ENCODE peak calls at places on chromosome 9, in seven cellular contexts. N, R, W, K, Z, P and X are unnamed samples.
A peak's percentile ranks its signal among the peaks of the same experiment; 100 is the strongest.

GRCh38 chr9:94144394-94144793 is 60.1 kb downstream of the PTPDC1 start:
- DNase-seq in W (peak; percentile 84), Z (peak; percentile 83), N (peak; percentile 77), P (no peak), R (no peak), K (no peak), X (no peak)

GRCh38 chr9:99264070-99264469 is 42.0 kb downstream of the SEC61B start:
- DNase-seq in W (no peak), P (no peak), K (peak; percentile 42), R (no peak), N (no peak), Z (no peak), X (no peak)

GRCh38 chr9:113906411-113907110 is 30.5 kb downstream of the ZNF618 start:
- DNase-seq in K (no peak), P (no peak), R (no peak), Z (peak; percentile 42), W (no peak), N (no peak), X (no peak)

GRCh38 chr9:37967272-37967581 is 63.3 kb upstream of the SLC25A51 start:
- DNase-seq in R (no peak), K (no peak), Z (no peak), W (no peak), P (no peak), N (no peak), X (no peak)

GRCh38 chr9:93824386-93825294 is 130.5 kb downstream of the BARX1 start:
- DNase-seq in P (no peak), W (no peak), R (no peak), Z (no peak), K (no peak), N (no peak), X (no peak)

GRCh38 chr9:88390371-88390990 is 2.2 kb downstream of the SPIN1 start:
- DNase-seq in P (no peak), W (no peak), K (no peak), N (no peak), Z (no peak), R (no peak), X (no peak)

GRCh38 chr9:136082496-136083361 is 12.4 kb downstream of the NACC2 start:
- DNase-seq in R (no peak), K (no peak), N (no peak), W (no peak), Z (no peak), P (no peak), X (no peak)

GRCh38 chr9:131432597-131433301 is 38.9 kb downstream of the PRRC2B start:
- DNase-seq in W (no peak), N (no peak), K (peak; percentile 71), P (no peak), R (no peak), Z (no peak), X (no peak)

GRCh38 chr9:37220971-37221370 is 100.6 kb downstream of the ZCCHC7 start:
- DNase-seq in Z (no peak), N (peak; percentile 32), K (no peak), W (no peak), R (no peak), P (no peak), X (no peak)

GRCh38 chr9:107861075-107861474 is 371.5 kb upstream of the KLF4 start:
- DNase-seq in R (no peak), Z (no peak), K (no peak), P (no peak), N (no peak), W (no peak), X (no peak)

GRCh38 chr9:108889649-108890067 is 27.6 kb downstream of the ACTL7A start:
- DNase-seq in Z (no peak), W (no peak), N (no peak), R (no peak), K (peak; percentile 42), P (no peak), X (no peak)

GRCh38 chr9:38008168-38009034 is 60.6 kb downstream of the SHB start:
- DNase-seq in Z (peak; percentile 64), N (peak; percentile 76), W (peak; percentile 54), P (no peak), K (peak; percentile 93), R (peak; percentile 35), X (no peak)

GRCh38 chr9:31119882-31120481 is 1264.5 kb upstream of the ACO1 start:
- DNase-seq in R (peak; percentile 27), N (peak; percentile 2), Z (no peak), W (no peak), P (no peak), K (peak; percentile 65), X (no peak)

GRCh38 chr9:18569941-18570630 is 96.1 kb downstream of the ADAMTSL1 start:
- DNase-seq in R (no peak), P (no peak), N (no peak), K (no peak), Z (no peak), W (no peak), X (no peak)

GRCh38 chr9:36484124-36484523 is 84.1 kb upstream of the RNF38 start:
- DNase-seq in Z (no peak), R (no peak), K (no peak), P (no peak), W (no peak), N (no peak), X (no peak)

GRCh38 chr9:127903557-127904475 is 4.4 kb upstream of the ST6GALNAC6 start:
- DNase-seq in K (peak; percentile 55), W (peak; percentile 88), P (no peak), R (peak; percentile 68), Z (no peak), N (no peak), X (peak; percentile 57)

GRCh38 chr9:126166291-126166690 is 160.3 kb upstream of the MVB12B start:
- DNase-seq in R (peak; percentile 1), N (no peak), P (no peak), Z (peak; percentile 1), W (no peak), K (no peak), X (no peak)

GRCh38 chr9:109164040-109164439 is 3.0 kb downstream of the FRRS1L start:
- DNase-seq in N (no peak), Z (no peak), R (no peak), W (no peak), P (no peak), K (no peak), X (no peak)

GRCh38 chr9:71819115-71819739 is 50.9 kb upstream of the CEMIP2 start:
- DNase-seq in K (peak; percentile 68), R (peak; percentile 45), N (no peak), P (no peak), Z (peak; percentile 39), W (peak; percentile 48), X (no peak)

GRCh38 chr9:112819635-112820496 is 69.3 kb downstream of the SNX30 start:
- DNase-seq in R (peak; percentile 37), N (peak; percentile 54), W (peak; percentile 63), K (peak; percentile 75), P (no peak), Z (peak; percentile 28), X (no peak)

GRCh38 chr9:89601306-89601705 is 3.5 kb upstream of the GADD45G start:
- DNase-seq in Z (no peak), W (no peak), R (no peak), P (no peak), K (no peak), N (no peak), X (no peak)

GRCh38 chr9:32899181-32899580 is 102.2 kb downstream of the APTX start:
- DNase-seq in N (no peak), P (no peak), K (no peak), Z (no peak), R (no peak), W (no peak), X (no peak)

GRCh38 chr9:89661956-89662717 is 57.3 kb downstream of the GADD45G start:
- DNase-seq in N (peak; percentile 90), P (peak; percentile 94), W (peak; percentile 100), K (peak; percentile 97), R (peak; percentile 99), Z (peak; percentile 99), X (no peak)

GRCh38 chr9:135480071-135480941 is 724 bp downstream of the PPP1R26 start:
- DNase-seq in R (peak; percentile 43), P (no peak), K (peak; percentile 42), N (peak; percentile 29), W (peak; percentile 40), Z (no peak), X (no peak)

GRCh38 chr9:134502261-134503211 is 139.1 kb upstream of the COL5A1 start:
- DNase-seq in N (peak; percentile 94), R (peak; percentile 32), P (no peak), K (peak; percentile 40), W (no peak), Z (no peak), X (no peak)

GRCh38 chr9:4055055-4055454 is 244.8 kb downstream of the GLIS3 start:
- DNase-seq in N (no peak), Z (no peak), K (no peak), P (no peak), W (no peak), R (no peak), X (no peak)

GRCh38 chr9:127919253-127919815 is 2.5 kb upstream of the ST6GALNAC4 start:
- DNase-seq in W (peak; percentile 70), Z (peak; percentile 30), K (peak; percentile 100), N (peak; percentile 97), R (peak; percentile 83), P (no peak), X (no peak)

GRCh38 chr9:249025-249424 is 34.4 kb downstream of the DOCK8 start:
- DNase-seq in P (no peak), N (no peak), R (no peak), Z (no peak), K (no peak), W (no peak), X (no peak)